ENCODE peak calls at places on chromosomes 3 and 15, in four cellular contexts. Y is tibial artery, Z is PC-3, H is PC-9. A is an unnamed sample.

GRCh38 chr15:38129531-38130199 is 123.0 kb upstream of the SPRED1 start:
- DNase-seq in Y (peak; percentile 85), H (no peak), Z (peak; percentile 99), A (peak; percentile 65)

GRCh38 chr3:42539871-42540714 is 37.6 kb downstream of the VIPR1 start:
- DNase-seq in Y (no peak), H (peak; percentile 71), Z (peak; percentile 78), A (no peak)

GRCh38 chr3:101142160-101142559 is 148.9 kb upstream of the ABI3BP start:
- DNase-seq in H (no peak), Z (no peak), Y (no peak), A (no peak)

GRCh38 chr15:90906181-90906849 is 3.2 kb downstream of the MAN2A2 start:
- DNase-seq in H (no peak), Z (no peak), Y (no peak), A (no peak)

GRCh38 chr15:86101818-86102217 is 22.1 kb downstream of the AGBL1 start:
- DNase-seq in Y (no peak), H (no peak), Z (no peak), A (no peak)

GRCh38 chr15:58748787-58749531 is 548 bp downstream of the ADAM10 start:
- DNase-seq in H (peak; percentile 31), Y (peak; percentile 76), Z (peak; percentile 12), A (peak; percentile 72)

GRCh38 chr3:78496458-78496857 is 1271.3 kb downstream of the ROBO1 start:
- DNase-seq in Z (no peak), Y (no peak), H (no peak), A (no peak)

GRCh38 chr3:46932455-46933225 is 43.9 kb downstream of the CCDC12 start:
- DNase-seq in Z (no peak), H (no peak), Y (peak; percentile 52), A (no peak)

GRCh38 chr15:31267161-31268107 is 59.2 kb upstream of the KLF13 start:
- DNase-seq in Z (no peak), Y (peak; percentile 39), H (no peak), A (peak; percentile 54)

GRCh38 chr15:64010719-64011118 is 35.6 kb downstream of the DAPK2 start:
- DNase-seq in Z (peak; percentile 79), H (peak; percentile 83), Y (peak; percentile 68), A (peak; percentile 58)

GRCh38 chr3:111851511-111851954 is 7.5 kb upstream of the PHLDB2 start:
- DNase-seq in Y (no peak), H (peak; percentile 63), Z (peak; percentile 97), A (no peak)

GRCh38 chr3:134374791-134375541 is 719 bp upstream of the AMOTL2 start:
- DNase-seq in H (peak; percentile 89), Z (peak; percentile 78), Y (no peak), A (peak; percentile 67)

GRCh38 chr3:189572249-189572648 is 58.9 kb upstream of the TP63 start:
- DNase-seq in Y (no peak), Z (peak; percentile 66), H (no peak), A (no peak)

GRCh38 chr3:138374573-138375134 is 26.3 kb downstream of the MRAS start:
- DNase-seq in H (no peak), Y (peak; percentile 0), Z (no peak), A (no peak)

GRCh38 chr3:155354658-155355057 is 61.2 kb upstream of the STRIT1 start:
- DNase-seq in Y (no peak), Z (no peak), H (no peak), A (no peak)

GRCh38 chr3:173743111-173743510 is 345.6 kb downstream of the NLGN1 start:
- DNase-seq in Y (no peak), Z (no peak), H (no peak), A (no peak)

GRCh38 chr3:54120657-54121403 is 1.5 kb upstream of the CACNA2D3 start:
- DNase-seq in Z (no peak), Y (no peak), H (no peak), A (no peak)

GRCh38 chr3:169699536-169700050 is 36.1 kb upstream of the MECOM start:
- DNase-seq in Z (no peak), Y (peak; percentile 88), H (no peak), A (peak; percentile 81)

GRCh38 chr15:41779662-41780157 is 5.4 kb downstream of the MAPKBP1 start:
- DNase-seq in Y (no peak), H (no peak), Z (no peak), A (no peak)

GRCh38 chr3:83011471-83011870 is 1250.0 kb upstream of the GBE1 start:
- DNase-seq in H (no peak), Y (no peak), Z (peak; percentile 84), A (no peak)

GRCh38 chr15:92224843-92225242 is 168.8 kb upstream of the ST8SIA2 start:
- DNase-seq in Z (no peak), H (no peak), Y (no peak), A (no peak)
- TF ChIP-seq CTCF in Z (no peak), H (no peak), Y (no peak), A (no peak)

GRCh38 chr3:107432013-107432515 is 54.8 kb downstream of the CCDC54 start:
- DNase-seq in Z (peak; percentile 33), Y (no peak), H (peak; percentile 15), A (no peak)

GRCh38 chr3:107431298-107432012 is 54.2 kb downstream of the CCDC54 start:
- DNase-seq in Z (peak; percentile 76), H (peak; percentile 76), Y (peak; percentile 86), A (no peak)

GRCh38 chr3:107430214-107431047 is 53.2 kb downstream of the CCDC54 start:
- DNase-seq in H (no peak), Z (no peak), Y (no peak), A (no peak)

GRCh38 chr3:107431048-107431297 is 53.7 kb downstream of the CCDC54 start:
- DNase-seq in H (no peak), Z (no peak), Y (peak; percentile 75), A (peak; percentile 73)

GRCh38 chr3:107432646-107433045 is 55.4 kb downstream of the CCDC54 start:
- DNase-seq in Z (peak; percentile 50), H (no peak), Y (no peak), A (no peak)
- H3K4me3 ChIP-seq in Z (peak overlapping the region; percentile 76), H (peak overlapping the region; percentile 76), Y (peak overlapping the region; percentile 72), A (peak overlapping the region; percentile 84)

GRCh38 chr3:108012304-108012703 is 78.5 kb downstream of the CD47 start:
- DNase-seq in H (no peak), Z (no peak), Y (no peak), A (no peak)

GRCh38 chr3:108017587-108017986 is 73.2 kb downstream of the CD47 start:
- DNase-seq in Z (no peak), Y (no peak), H (no peak), A (no peak)

GRCh38 chr3:108011616-108012015 is 79.2 kb downstream of the CD47 start:
- DNase-seq in Z (no peak), Y (no peak), H (no peak), A (no peak)

GRCh38 chr3:108014943-108015342 is 75.9 kb downstream of the CD47 start:
- DNase-seq in H (no peak), Z (no peak), Y (no peak), A (no peak)

GRCh38 chr3:108013141-108014055 is 77.4 kb downstream of the CD47 start:
- DNase-seq in Y (no peak), H (no peak), Z (no peak), A (no peak)
- TF ChIP-seq CTCF in Y (no peak), H (no peak), Z (no peak), A (no peak)

GRCh38 chr3:195859061-195859845 is 47.5 kb upstream of the MUC4 start:
- DNase-seq in Y (peak; percentile 84), Z (peak; percentile 89), H (peak; percentile 82), A (peak; percentile 89)
- H3K4me3 ChIP-seq in Y (peak overlapping the region; percentile 23), Z (no peak overlapping the region), H (no peak overlapping the region), A (no peak overlapping the region)

GRCh38 chr3:142926368-142926944 is 37.0 kb downstream of the PAQR9 start:
- DNase-seq in Y (no peak), H (no peak), Z (no peak), A (no peak)

GRCh38 chr3:142929109-142929508 is 34.4 kb downstream of the PAQR9 start:
- DNase-seq in Z (peak; percentile 70), H (peak; percentile 56), Y (no peak), A (no peak)

GRCh38 chr3:142929890-142930289 is 33.6 kb downstream of the PAQR9 start:
- DNase-seq in H (no peak), Y (no peak), Z (no peak), A (no peak)

GRCh38 chr3:142923694-142924093 is 34.8 kb upstream of the PCOLCE2 start:
- DNase-seq in Z (no peak), H (no peak), Y (no peak), A (no peak)

GRCh38 chr3:142925140-142925539 is 36.3 kb upstream of the PCOLCE2 start:
- DNase-seq in Z (no peak), H (no peak), Y (no peak), A (no peak)
- TF ChIP-seq CTCF in Z (no peak), H (no peak), Y (no peak), A (no peak)

GRCh38 chr15:42919308-42919707 is 1.3 kb downstream of the TTBK2 start:
- DNase-seq in H (no peak), Y (no peak), Z (no peak), A (no peak)
- H3K4me3 ChIP-seq in H (peak overlapping the region; percentile 69), Y (peak overlapping the region; percentile 84), Z (peak overlapping the region; percentile 74), A (peak overlapping the region; percentile 79)

DNA sequence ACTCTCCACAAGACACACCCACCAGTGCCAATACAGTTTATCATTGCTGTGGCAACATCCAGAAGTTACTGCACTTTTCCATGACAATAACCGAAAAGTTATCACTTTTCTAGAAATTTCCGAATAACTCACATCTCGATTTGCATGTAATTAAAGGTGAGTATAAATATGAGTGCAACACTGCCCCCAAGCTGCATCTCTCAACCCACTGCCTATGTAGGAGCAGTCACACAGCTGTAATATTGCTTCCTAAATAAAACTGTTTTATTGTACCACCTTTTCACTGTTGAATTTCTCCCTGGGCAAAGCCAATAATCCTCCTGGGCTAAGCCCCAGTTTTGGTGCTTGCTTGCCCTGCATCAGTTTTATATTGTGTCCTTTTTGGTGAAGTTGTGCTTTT is 601.0 kb upstream of the EPHA6 start:
- DNase-seq in H (no peak), Y (no peak), Z (peak; percentile 36), A (no peak)
- TF ChIP-seq CTCF in H (no peak), Y (no peak), Z (peak; percentile 61), A (no peak)

A was measured in ascending aorta.